ENCODE peak calls at places on chromosomes 11 and 22, in seven cellular contexts. One of them, this sample, is unnamed. For H3K27me3, the result is how much of the 10 kb centered on the place peaks cover.

GRCh38 chr22:23070418-23071162 is at the start of gene GNAZ:
- DNase-seq in transverse colon: no peak
- DNase-seq in breast epithelium: peak
- DNase-seq in prostate gland: no peak
- DNase-seq in spleen: peak
- DNase-seq in GM23338: peak
- DNase-seq in HCT116: no peak
- DNase-seq in this sample: no peak

GRCh38 chr22:44659140-44659539 is 42.9 kb upstream of the PRR5 start:
- DNase-seq in transverse colon: no peak
- DNase-seq in breast epithelium: no peak
- DNase-seq in prostate gland: no peak
- DNase-seq in spleen: no peak
- DNase-seq in GM23338: no peak
- DNase-seq in HCT116: no peak
- DNase-seq in this sample: no peak

GRCh38 chr11:67698247-67698646 is 23.8 kb upstream of the ALDH3B2 start:
- DNase-seq in transverse colon: no peak
- DNase-seq in breast epithelium: no peak
- DNase-seq in prostate gland: no peak
- DNase-seq in spleen: no peak
- DNase-seq in GM23338: peak
- DNase-seq in HCT116: peak
- DNase-seq in this sample: no peak

GRCh38 chr11:97684486-97685439 is 1295.0 kb downstream of the JRKL start:
- DNase-seq in transverse colon: no peak
- DNase-seq in breast epithelium: no peak
- DNase-seq in prostate gland: no peak
- DNase-seq in spleen: no peak
- DNase-seq in GM23338: no peak
- DNase-seq in HCT116: no peak
- DNase-seq in this sample: no peak

GRCh38 chr11:70942593-70942992 is 309.8 kb downstream of the SHANK2 start:
- DNase-seq in transverse colon: no peak
- DNase-seq in breast epithelium: no peak
- DNase-seq in prostate gland: no peak
- DNase-seq in spleen: no peak
- DNase-seq in GM23338: peak
- DNase-seq in HCT116: peak
- DNase-seq in this sample: no peak

GRCh38 chr11:78646564-78647185 is 72.0 kb upstream of the NARS2 start:
- DNase-seq in transverse colon: peak
- DNase-seq in breast epithelium: no peak
- DNase-seq in prostate gland: peak
- DNase-seq in spleen: no peak
- DNase-seq in GM23338: peak
- DNase-seq in HCT116: peak
- DNase-seq in this sample: peak

GRCh38 chr11:31926816-31927528 is 115.8 kb upstream of the PAX6 start:
- DNase-seq in transverse colon: no peak
- DNase-seq in breast epithelium: no peak
- DNase-seq in prostate gland: no peak
- DNase-seq in spleen: no peak
- DNase-seq in GM23338: peak
- DNase-seq in HCT116: no peak
- DNase-seq in this sample: no peak

GRCh38 chr11:22165087-22165486 is 27.8 kb upstream of the ANO5 start:
- DNase-seq in transverse colon: no peak
- DNase-seq in breast epithelium: no peak
- DNase-seq in prostate gland: no peak
- DNase-seq in spleen: no peak
- DNase-seq in GM23338: no peak
- DNase-seq in HCT116: no peak
- DNase-seq in this sample: no peak

GRCh38 chr22:36659762-36660509 is 43.6 kb downstream of the CACNG2 start:
- DNase-seq in transverse colon: peak
- DNase-seq in breast epithelium: peak
- DNase-seq in prostate gland: peak
- DNase-seq in spleen: peak
- DNase-seq in GM23338: no peak
- DNase-seq in HCT116: peak
- DNase-seq in this sample: no peak

GRCh38 chr11:82701847-82702520 is 31.7 kb downstream of the FAM181B start:
- DNase-seq in transverse colon: peak
- DNase-seq in breast epithelium: no peak
- DNase-seq in prostate gland: no peak
- DNase-seq in spleen: no peak
- DNase-seq in GM23338: peak
- DNase-seq in HCT116: peak
- DNase-seq in this sample: no peak

GRCh38 chr11:10612217-10612862 is 43.9 kb upstream of the LYVE1 start:
- DNase-seq in transverse colon: no peak
- DNase-seq in breast epithelium: no peak
- DNase-seq in prostate gland: no peak
- DNase-seq in spleen: no peak
- DNase-seq in GM23338: no peak
- DNase-seq in HCT116: no peak
- DNase-seq in this sample: no peak

GRCh38 chr11:64100345-64100744 is 64.6 kb downstream of the FLRT1 start:
- DNase-seq in transverse colon: no peak
- DNase-seq in breast epithelium: no peak
- DNase-seq in prostate gland: no peak
- DNase-seq in spleen: no peak
- DNase-seq in GM23338: peak
- DNase-seq in HCT116: no peak
- DNase-seq in this sample: no peak

GRCh38 chr22:37014835-37015586 is 4.2 kb downstream of the TST start:
- DNase-seq in transverse colon: peak
- DNase-seq in breast epithelium: no peak
- DNase-seq in prostate gland: no peak
- DNase-seq in spleen: no peak
- DNase-seq in GM23338: peak
- DNase-seq in HCT116: no peak
- DNase-seq in this sample: no peak

GRCh38 chr11:83070878-83071640 is 638 bp downstream of the RAB30 start:
- DNase-seq in transverse colon: peak
- DNase-seq in breast epithelium: peak
- DNase-seq in prostate gland: peak
- DNase-seq in spleen: peak
- DNase-seq in GM23338: peak
- DNase-seq in HCT116: no peak
- DNase-seq in this sample: no peak

GRCh38 chr22:20441631-20442484 is 4.2 kb upstream of the SCARF2 start:
- DNase-seq in transverse colon: no peak
- DNase-seq in breast epithelium: no peak
- DNase-seq in prostate gland: no peak
- DNase-seq in spleen: peak
- DNase-seq in GM23338: no peak
- DNase-seq in HCT116: no peak
- DNase-seq in this sample: no peak

GRCh38 chr22:36765943-36766450 is 9.9 kb downstream of the IFT27 start:
- DNase-seq in transverse colon: no peak
- DNase-seq in breast epithelium: peak
- DNase-seq in prostate gland: no peak
- DNase-seq in spleen: no peak
- DNase-seq in GM23338: no peak
- DNase-seq in HCT116: no peak
- DNase-seq in this sample: no peak

GRCh38 chr22:42169055-42169469 is 38.5 kb upstream of the CYP2D6 start:
- DNase-seq in transverse colon: peak
- DNase-seq in breast epithelium: no peak
- DNase-seq in prostate gland: peak
- DNase-seq in spleen: peak
- DNase-seq in GM23338: peak
- DNase-seq in HCT116: peak
- DNase-seq in this sample: no peak

GRCh38 chr11:63837719-63838118 is 1.2 kb upstream of the MARK2 start:
- DNase-seq in transverse colon: peak
- DNase-seq in breast epithelium: no peak
- DNase-seq in prostate gland: no peak
- DNase-seq in spleen: peak
- DNase-seq in GM23338: no peak
- DNase-seq in HCT116: no peak
- DNase-seq in this sample: no peak

GRCh38 chr11:9765320-9766101 is 101.6 kb downstream of the SWAP70 start:
- DNase-seq in transverse colon: no peak
- DNase-seq in breast epithelium: no peak
- DNase-seq in prostate gland: no peak
- DNase-seq in spleen: no peak
- DNase-seq in GM23338: peak
- DNase-seq in HCT116: no peak
- DNase-seq in this sample: no peak

GRCh38 chr11:78168539-78169477 is 19.6 kb downstream of the KCTD21 start:
- DNase-seq in transverse colon: peak
- DNase-seq in breast epithelium: no peak
- DNase-seq in prostate gland: peak
- DNase-seq in spleen: no peak
- DNase-seq in GM23338: no peak
- DNase-seq in HCT116: no peak
- DNase-seq in this sample: no peak

GRCh38 chr11:33545941-33546340 is 154.7 kb downstream of the C11orf91 start:
- DNase-seq in transverse colon: no peak
- DNase-seq in breast epithelium: no peak
- DNase-seq in prostate gland: no peak
- DNase-seq in spleen: no peak
- DNase-seq in GM23338: no peak
- DNase-seq in HCT116: no peak
- DNase-seq in this sample: no peak

GRCh38 chr11:58927393-58928081 is 11.8 kb upstream of the GLYATL1 start:
- DNase-seq in transverse colon: peak
- DNase-seq in breast epithelium: no peak
- DNase-seq in prostate gland: peak
- DNase-seq in spleen: no peak
- DNase-seq in GM23338: peak
- DNase-seq in HCT116: no peak
- DNase-seq in this sample: no peak

GRCh38 chr11:46917109-46918086 is 952 bp downstream of the LRP4 start:
- DNase-seq in transverse colon: peak
- DNase-seq in breast epithelium: no peak
- DNase-seq in prostate gland: no peak
- DNase-seq in spleen: no peak
- DNase-seq in GM23338: peak
- DNase-seq in HCT116: no peak
- DNase-seq in this sample: no peak

GRCh38 chr11:106072804-106073203 is 4.3 kb downstream of the KBTBD3 start:
- DNase-seq in transverse colon: no peak
- DNase-seq in breast epithelium: no peak
- DNase-seq in prostate gland: no peak
- DNase-seq in spleen: no peak
- DNase-seq in GM23338: no peak
- DNase-seq in HCT116: no peak
- DNase-seq in this sample: no peak

GRCh38 chr11:106076923-106077608 is at the start of gene KBTBD3:
- DNase-seq in transverse colon: peak
- DNase-seq in breast epithelium: peak
- DNase-seq in prostate gland: peak
- DNase-seq in spleen: peak
- DNase-seq in GM23338: peak
- DNase-seq in HCT116: peak
- DNase-seq in this sample: peak

GRCh38 chr11:106082096-106082495 is 4.6 kb downstream of the AASDHPPT start:
- DNase-seq in transverse colon: no peak
- DNase-seq in breast epithelium: no peak
- DNase-seq in prostate gland: no peak
- DNase-seq in spleen: no peak
- DNase-seq in GM23338: no peak
- DNase-seq in HCT116: no peak
- DNase-seq in this sample: no peak

GRCh38 chr11:106076421-106076922 is 675 bp downstream of the KBTBD3 start:
- DNase-seq in transverse colon: peak
- DNase-seq in breast epithelium: no peak
- DNase-seq in prostate gland: peak
- DNase-seq in spleen: no peak
- DNase-seq in GM23338: peak
- DNase-seq in HCT116: no peak
- DNase-seq in this sample: no peak

GRCh38 chr11:106077609-106078517 is at the start of gene AASDHPPT:
- DNase-seq in transverse colon: no peak
- DNase-seq in breast epithelium: no peak
- DNase-seq in prostate gland: peak
- DNase-seq in spleen: no peak
- DNase-seq in GM23338: peak
- DNase-seq in HCT116: peak
- DNase-seq in this sample: no peak
- TF ChIP-seq POLR2AphosphoS5 in transverse colon: no peak
- TF ChIP-seq POLR2AphosphoS5 in breast epithelium: peak
- TF ChIP-seq POLR2AphosphoS5 in prostate gland: peak
- TF ChIP-seq POLR2AphosphoS5 in spleen: peak
- TF ChIP-seq POLR2AphosphoS5 in GM23338: peak
- TF ChIP-seq POLR2AphosphoS5 in HCT116: peak
- TF ChIP-seq POLR2AphosphoS5 in this sample: peak

GRCh38 chr22:49845241-49845640 is 8.4 kb upstream of the ZBED4 start:
- DNase-seq in transverse colon: no peak
- DNase-seq in breast epithelium: no peak
- DNase-seq in prostate gland: no peak
- DNase-seq in spleen: peak
- DNase-seq in GM23338: no peak
- DNase-seq in HCT116: no peak
- DNase-seq in this sample: no peak
- H3K27me3 ChIP-seq in transverse colon: under half
- H3K27me3 ChIP-seq in breast epithelium: under half
- H3K27me3 ChIP-seq in prostate gland: under half
- H3K27me3 ChIP-seq in spleen: under half
- H3K27me3 ChIP-seq in GM23338: half or more
- H3K27me3 ChIP-seq in HCT116: under half
- H3K27me3 ChIP-seq in this sample: under half

DNA sequence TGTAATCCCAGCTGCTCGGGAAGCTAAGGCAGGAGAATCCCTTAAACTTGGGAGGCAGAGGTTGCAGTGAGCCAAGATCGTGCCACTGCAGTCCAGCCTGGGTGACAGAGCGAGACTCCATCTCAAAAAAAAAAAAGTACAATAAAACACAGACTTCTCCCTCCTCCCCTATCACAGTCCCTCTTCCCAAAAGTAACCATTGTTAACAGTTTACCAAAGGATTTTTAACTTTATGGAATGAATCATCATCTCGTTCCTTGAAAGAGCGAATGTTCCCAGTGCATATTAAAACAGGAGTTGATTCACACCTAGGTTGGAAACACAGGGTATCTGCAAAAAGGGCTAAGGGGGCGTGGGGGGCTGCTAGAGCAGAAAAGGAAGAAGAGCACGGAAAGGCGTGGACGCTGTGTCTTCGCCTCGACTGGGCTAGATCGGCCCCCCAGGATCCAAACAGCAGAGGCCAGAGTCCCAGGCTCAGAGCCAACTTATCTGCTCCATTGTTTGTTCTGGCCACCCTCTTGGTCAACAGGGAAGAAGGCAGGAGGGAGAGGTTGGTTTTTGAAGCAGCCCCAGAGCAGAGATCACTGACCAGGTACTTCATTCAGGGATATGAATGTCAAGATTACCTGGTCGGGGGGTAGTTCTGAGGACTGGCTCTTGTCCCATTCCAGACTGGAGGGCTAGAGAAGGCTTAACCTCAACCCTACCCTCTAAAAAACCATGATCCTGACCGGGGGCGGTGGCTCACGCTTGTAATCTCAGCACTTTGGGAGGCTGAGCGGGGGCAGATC is 2.1 kb upstream of the AHNAK start:
- DNase-seq in transverse colon: peak
- DNase-seq in breast epithelium: no peak
- DNase-seq in prostate gland: peak
- DNase-seq in spleen: no peak
- DNase-seq in GM23338: no peak
- DNase-seq in HCT116: no peak
- DNase-seq in this sample: no peak
- H3K27ac ChIP-seq in transverse colon: peak
- H3K27ac ChIP-seq in breast epithelium: peak
- H3K27ac ChIP-seq in prostate gland: peak
- H3K27ac ChIP-seq in spleen: no peak
- H3K27ac ChIP-seq in GM23338: no peak
- H3K27ac ChIP-seq in HCT116: peak
- H3K27ac ChIP-seq in this sample: peak

GRCh38 chr22:27892064-27892463 is 27.0 kb downstream of the PITPNB start:
- DNase-seq in transverse colon: no peak
- DNase-seq in breast epithelium: no peak
- DNase-seq in prostate gland: no peak
- DNase-seq in spleen: no peak
- DNase-seq in GM23338: no peak
- DNase-seq in HCT116: no peak
- DNase-seq in this sample: no peak
- TF ChIP-seq POLR2AphosphoS5 in transverse colon: no peak
- TF ChIP-seq POLR2AphosphoS5 in breast epithelium: no peak
- TF ChIP-seq POLR2AphosphoS5 in prostate gland: no peak
- TF ChIP-seq POLR2AphosphoS5 in spleen: no peak
- TF ChIP-seq POLR2AphosphoS5 in GM23338: no peak
- TF ChIP-seq POLR2AphosphoS5 in HCT116: no peak
- TF ChIP-seq POLR2AphosphoS5 in this sample: no peak